ENCODE peak calls at places on chromosome 15, in five cellular contexts. One of them, this sample, is unnamed.
A peak's percentile ranks its signal among the peaks of the same experiment; 100 is the strongest.

GRCh38 chr15:85702321-85703230 is 92.1 kb downstream of the KLHL25 start:
- DNase-seq in K562: no peak
- DNase-seq in IMR-90: peak; percentile 75
- DNase-seq in A549: no peak
- DNase-seq in H1: no peak
- DNase-seq in this sample: no peak

GRCh38 chr15:65264877-65265430 is 21.7 kb downstream of the PARP16 start:
- DNase-seq in H1: no peak
- DNase-seq in K562: no peak
- DNase-seq in IMR-90: peak; percentile 40
- DNase-seq in A549: no peak
- DNase-seq in this sample: no peak

GRCh38 chr15:50797926-50798325 is 32.4 kb upstream of the SPPL2A start:
- DNase-seq in H1: no peak
- DNase-seq in A549: no peak
- DNase-seq in K562: no peak
- DNase-seq in IMR-90: no peak
- DNase-seq in this sample: no peak

GRCh38 chr15:95405447-95405846 is 925.1 kb upstream of the NR2F2 start:
- DNase-seq in K562: no peak
- DNase-seq in IMR-90: peak; percentile 62
- DNase-seq in H1: no peak
- DNase-seq in A549: no peak
- DNase-seq in this sample: no peak

GRCh38 chr15:92848852-92849598 is 51.1 kb upstream of the CHD2 start:
- DNase-seq in K562: peak; percentile 51
- DNase-seq in A549: no peak
- DNase-seq in H1: no peak
- DNase-seq in IMR-90: peak; percentile 94
- DNase-seq in this sample: no peak

GRCh38 chr15:31398677-31399260 is 72.1 kb downstream of the KLF13 start:
- DNase-seq in H1: no peak
- DNase-seq in A549: no peak
- DNase-seq in IMR-90: no peak
- DNase-seq in K562: no peak
- DNase-seq in this sample: peak; percentile 24

GRCh38 chr15:25426896-25427610 is 11.8 kb downstream of the UBE3A start:
- DNase-seq in K562: no peak
- DNase-seq in A549: no peak
- DNase-seq in H1: no peak
- DNase-seq in IMR-90: no peak
- DNase-seq in this sample: no peak

GRCh38 chr15:90296996-90297395 is 31.5 kb downstream of the NGRN start:
- DNase-seq in K562: no peak
- DNase-seq in H1: no peak
- DNase-seq in A549: no peak
- DNase-seq in IMR-90: no peak
- DNase-seq in this sample: no peak

GRCh38 chr15:71374607-71375352 is 259.5 kb downstream of the THSD4 start:
- DNase-seq in H1: no peak
- DNase-seq in A549: no peak
- DNase-seq in IMR-90: peak; percentile 82
- DNase-seq in K562: no peak
- DNase-seq in this sample: no peak

GRCh38 chr15:94174399-94174802 is 57.0 kb upstream of the MCTP2 start:
- DNase-seq in A549: no peak
- DNase-seq in H1: no peak
- DNase-seq in K562: no peak
- DNase-seq in IMR-90: peak; percentile 87
- DNase-seq in this sample: no peak

GRCh38 chr15:31280037-31280830 is 46.4 kb upstream of the KLF13 start:
- DNase-seq in IMR-90: no peak
- DNase-seq in K562: no peak
- DNase-seq in H1: no peak
- DNase-seq in A549: no peak
- DNase-seq in this sample: peak; percentile 68

GRCh38 chr15:91950631-91951384 is 97.3 kb downstream of the SLCO3A1 start:
- DNase-seq in A549: no peak
- DNase-seq in H1: no peak
- DNase-seq in IMR-90: peak; percentile 49
- DNase-seq in K562: no peak
- DNase-seq in this sample: no peak

GRCh38 chr15:52185151-52185561 is 6.0 kb downstream of the GNB5 start:
- DNase-seq in H1: no peak
- DNase-seq in IMR-90: no peak
- DNase-seq in A549: no peak
- DNase-seq in K562: no peak
- DNase-seq in this sample: no peak

GRCh38 chr15:77710637-77711036 is 77.9 kb upstream of the LINGO1 start:
- DNase-seq in A549: no peak
- DNase-seq in IMR-90: no peak
- DNase-seq in H1: no peak
- DNase-seq in K562: no peak
- DNase-seq in this sample: no peak

GRCh38 chr15:85011210-85011571 is 29.5 kb downstream of the PDE8A start:
- DNase-seq in H1: no peak
- DNase-seq in K562: no peak
- DNase-seq in A549: no peak
- DNase-seq in IMR-90: no peak
- DNase-seq in this sample: no peak

GRCh38 chr15:31843426-31844055 is 186.8 kb upstream of the CHRNA7 start:
- DNase-seq in IMR-90: no peak
- DNase-seq in H1: no peak
- DNase-seq in A549: no peak
- DNase-seq in K562: no peak
- DNase-seq in this sample: no peak

GRCh38 chr15:38217788-38218609 is 34.6 kb upstream of the SPRED1 start:
- DNase-seq in A549: no peak
- DNase-seq in K562: no peak
- DNase-seq in IMR-90: no peak
- DNase-seq in H1: no peak
- DNase-seq in this sample: no peak

GRCh38 chr15:77568014-77568959 is 64.4 kb downstream of the LINGO1 start:
- DNase-seq in IMR-90: no peak
- DNase-seq in A549: no peak
- DNase-seq in H1: no peak
- DNase-seq in K562: no peak
- DNase-seq in this sample: peak; percentile 12

GRCh38 chr15:38253448-38253847 is 812 bp downstream of the SPRED1 start:
- DNase-seq in K562: peak; percentile 33
- DNase-seq in IMR-90: peak; percentile 75
- DNase-seq in A549: peak; percentile 51
- DNase-seq in H1: no peak
- DNase-seq in this sample: no peak

GRCh38 chr15:72554471-72555425 is 80.6 kb downstream of the ARIH1 start:
- DNase-seq in H1: no peak
- DNase-seq in IMR-90: peak; percentile 84
- DNase-seq in K562: no peak
- DNase-seq in A549: peak; percentile 73
- DNase-seq in this sample: peak; percentile 4

GRCh38 chr15:38068600-38068999 is 134.2 kb downstream of the TMCO5A start:
- DNase-seq in A549: no peak
- DNase-seq in H1: no peak
- DNase-seq in IMR-90: no peak
- DNase-seq in K562: no peak
- DNase-seq in this sample: no peak

GRCh38 chr15:98648654-98649537 is 557 bp downstream of the IGF1R start:
- DNase-seq in H1: no peak
- DNase-seq in K562: peak; percentile 49
- DNase-seq in IMR-90: peak; percentile 47
- DNase-seq in A549: peak; percentile 71
- DNase-seq in this sample: no peak

GRCh38 chr15:43954181-43954621 is 127.4 kb downstream of the WDR76 start:
- DNase-seq in H1: no peak
- DNase-seq in K562: no peak
- DNase-seq in IMR-90: peak; percentile 33
- DNase-seq in A549: no peak
- DNase-seq in this sample: no peak

GRCh38 chr15:88705769-88706165 is 67.0 kb downstream of the ISG20 start:
- DNase-seq in IMR-90: no peak
- DNase-seq in H1: no peak
- DNase-seq in K562: no peak
- DNase-seq in A549: no peak
- DNase-seq in this sample: no peak

GRCh38 chr15:38930851-38931572 is 366.4 kb upstream of the RASGRP1 start:
- DNase-seq in A549: no peak
- DNase-seq in IMR-90: peak; percentile 58
- DNase-seq in K562: no peak
- DNase-seq in H1: no peak
- DNase-seq in this sample: no peak

GRCh38 chr15:81484076-81484475 is 110.1 kb upstream of the TMC3 start:
- DNase-seq in H1: no peak
- DNase-seq in A549: no peak
- DNase-seq in IMR-90: no peak
- DNase-seq in K562: no peak
- DNase-seq in this sample: no peak

GRCh38 chr15:66653398-66653797 is 48.6 kb upstream of the SMAD6 start:
- DNase-seq in A549: no peak
- DNase-seq in IMR-90: no peak
- DNase-seq in H1: no peak
- DNase-seq in K562: no peak
- DNase-seq in this sample: no peak

GRCh38 chr15:80856809-80857377 is 77.7 kb downstream of the CEMIP start:
- DNase-seq in A549: peak; percentile 60
- DNase-seq in K562: no peak
- DNase-seq in IMR-90: no peak
- DNase-seq in H1: no peak
- DNase-seq in this sample: peak; percentile 97

GRCh38 chr15:32898414-32898813 is 180.6 kb downstream of the GREM1 start:
- DNase-seq in K562: no peak
- DNase-seq in A549: no peak
- DNase-seq in IMR-90: no peak
- DNase-seq in H1: no peak
- DNase-seq in this sample: no peak

GRCh38 chr15:60871731-60872130 is 357.4 kb downstream of the RORA start:
- DNase-seq in A549: no peak
- DNase-seq in K562: no peak
- DNase-seq in H1: no peak
- DNase-seq in IMR-90: peak; percentile 42
- DNase-seq in this sample: no peak
- TF ChIP-seq MAFK in A549: no peak
- TF ChIP-seq MAFK in K562: no peak
- TF ChIP-seq MAFK in H1: no peak
- TF ChIP-seq MAFK in IMR-90: no peak
- TF ChIP-seq MAFK in this sample: no peak

GRCh38 chr15:49530106-49530505 is 90.5 kb downstream of the FAM227B start:
- DNase-seq in IMR-90: peak; percentile 19
- DNase-seq in H1: no peak
- DNase-seq in A549: peak; percentile 36
- DNase-seq in K562: no peak
- DNase-seq in this sample: peak; percentile 3
- TF ChIP-seq MAFK in IMR-90: no peak
- TF ChIP-seq MAFK in H1: no peak
- TF ChIP-seq MAFK in A549: no peak
- TF ChIP-seq MAFK in K562: no peak
- TF ChIP-seq MAFK in this sample: no peak

DNA sequence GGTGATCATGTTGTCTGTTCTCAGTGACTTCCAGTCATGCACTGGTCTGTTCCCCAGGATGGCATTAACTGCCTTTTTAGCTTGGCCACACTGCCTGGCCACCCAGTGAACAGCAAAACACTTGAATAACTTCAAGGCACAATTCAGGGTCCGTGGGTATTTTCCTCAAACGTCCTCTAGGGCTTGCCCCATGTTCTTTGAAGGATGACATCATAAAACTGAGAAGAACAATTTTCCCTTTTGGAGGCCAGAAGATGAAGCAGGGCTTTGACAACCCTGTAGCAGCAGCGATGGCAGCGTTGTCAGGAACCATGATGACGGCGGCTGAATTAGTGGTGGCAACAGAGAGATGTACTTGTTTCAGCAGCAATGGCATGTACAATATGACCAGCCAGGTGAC is 465.9 kb upstream of the ONECUT1 start:
- DNase-seq in IMR-90: no peak
- DNase-seq in H1: no peak
- DNase-seq in A549: no peak
- DNase-seq in K562: no peak
- DNase-seq in this sample: no peak
- TF ChIP-seq MAFK in IMR-90: no peak
- TF ChIP-seq MAFK in H1: no peak
- TF ChIP-seq MAFK in A549: no peak
- TF ChIP-seq MAFK in K562: no peak
- TF ChIP-seq MAFK in this sample: no peak

GRCh38 chr15:57502116-57502515 is 89.6 kb upstream of the MYZAP start:
- DNase-seq in K562: no peak
- DNase-seq in A549: no peak
- DNase-seq in IMR-90: no peak
- DNase-seq in H1: no peak
- DNase-seq in this sample: no peak
- TF ChIP-seq MAFK in K562: no peak
- TF ChIP-seq MAFK in A549: no peak
- TF ChIP-seq MAFK in IMR-90: no peak
- TF ChIP-seq MAFK in H1: no peak
- TF ChIP-seq MAFK in this sample: no peak

GRCh38 chr15:45855907-45856579 is 221.2 kb downstream of the SQOR start:
- DNase-seq in A549: no peak
- DNase-seq in IMR-90: no peak
- DNase-seq in K562: no peak
- DNase-seq in H1: no peak
- DNase-seq in this sample: no peak
- TF ChIP-seq MAFK in A549: no peak
- TF ChIP-seq MAFK in IMR-90: no peak
- TF ChIP-seq MAFK in K562: no peak
- TF ChIP-seq MAFK in H1: no peak
- TF ChIP-seq MAFK in this sample: no peak